ENCODE peak calls at places on chromosomes 16 and 17, in eight cellular contexts. E, W, L, J, T, P, M and K are unnamed samples.

GRCh38 chr17:70913086-70913485 is 743.8 kb downstream of the KCNJ2 start:
- DNase-seq in E (no peak), T (no peak), W (no peak), M (no peak), J (no peak), L (no peak), P (no peak), K (no peak)

GRCh38 chr17:57530508-57530907 is 214.6 kb downstream of the CCDC182 start:
- DNase-seq in T (no peak), E (no peak), M (no peak), P (no peak), L (no peak), W (no peak), J (no peak), K (no peak)

GRCh38 chr17:44362964-44363612 is 565 bp downstream of the FAM171A2 start:
- DNase-seq in W (no peak), E (no peak), J (no peak), M (no peak), T (no peak), P (no peak), L (no peak), K (no peak)

GRCh38 chr17:65062168-65062915 is 5.8 kb upstream of the GNA13 start:
- DNase-seq in E (no peak), J (no peak), W (peak; percentile 50), T (no peak), P (no peak), M (no peak), L (no peak), K (no peak)

GRCh38 chr17:35432176-35433074 is at the start of gene SLFN12:
- DNase-seq in W (peak; percentile 87), L (peak; percentile 47), J (peak; percentile 70), T (peak; percentile 76), M (peak; percentile 29), E (peak; percentile 70), P (no peak), K (no peak)

GRCh38 chr16:28200661-28201060 is 11.1 kb downstream of the XPO6 start:
- DNase-seq in M (no peak), J (no peak), T (no peak), E (no peak), P (no peak), L (no peak), W (no peak), K (no peak)

GRCh38 chr16:23125277-23125676 is 24.0 kb downstream of the USP31 start:
- DNase-seq in J (no peak), M (no peak), E (no peak), L (no peak), W (no peak), T (no peak), P (no peak), K (no peak)

GRCh38 chr16:80671281-80671849 is 130.6 kb downstream of the DYNLRB2 start:
- DNase-seq in P (no peak), J (no peak), E (no peak), W (no peak), M (no peak), L (no peak), T (no peak), K (no peak)

GRCh38 chr16:1940273-1941161 is 2.5 kb downstream of the MSRB1 start:
- DNase-seq in P (no peak), T (no peak), J (no peak), M (peak; percentile 71), W (no peak), L (no peak), E (no peak), K (no peak)

GRCh38 chr16:1942810-1943726 is at the start of gene MSRB1:
- DNase-seq in P (peak; percentile 99), J (peak; percentile 100), W (peak; percentile 100), M (peak; percentile 100), E (no peak), T (peak; percentile 99), L (peak; percentile 98), K (peak; percentile 100)

GRCh38 chr16:1938910-1939309 is 4.1 kb downstream of the MSRB1 start:
- DNase-seq in P (no peak), L (no peak), T (no peak), W (no peak), M (peak; percentile 32), E (no peak), J (no peak), K (no peak)

GRCh38 chr16:1941924-1942809 is 832 bp downstream of the MSRB1 start:
- DNase-seq in W (peak; percentile 75), P (no peak), T (peak; percentile 87), M (peak; percentile 57), L (no peak), E (no peak), J (no peak), K (no peak)

DNA sequence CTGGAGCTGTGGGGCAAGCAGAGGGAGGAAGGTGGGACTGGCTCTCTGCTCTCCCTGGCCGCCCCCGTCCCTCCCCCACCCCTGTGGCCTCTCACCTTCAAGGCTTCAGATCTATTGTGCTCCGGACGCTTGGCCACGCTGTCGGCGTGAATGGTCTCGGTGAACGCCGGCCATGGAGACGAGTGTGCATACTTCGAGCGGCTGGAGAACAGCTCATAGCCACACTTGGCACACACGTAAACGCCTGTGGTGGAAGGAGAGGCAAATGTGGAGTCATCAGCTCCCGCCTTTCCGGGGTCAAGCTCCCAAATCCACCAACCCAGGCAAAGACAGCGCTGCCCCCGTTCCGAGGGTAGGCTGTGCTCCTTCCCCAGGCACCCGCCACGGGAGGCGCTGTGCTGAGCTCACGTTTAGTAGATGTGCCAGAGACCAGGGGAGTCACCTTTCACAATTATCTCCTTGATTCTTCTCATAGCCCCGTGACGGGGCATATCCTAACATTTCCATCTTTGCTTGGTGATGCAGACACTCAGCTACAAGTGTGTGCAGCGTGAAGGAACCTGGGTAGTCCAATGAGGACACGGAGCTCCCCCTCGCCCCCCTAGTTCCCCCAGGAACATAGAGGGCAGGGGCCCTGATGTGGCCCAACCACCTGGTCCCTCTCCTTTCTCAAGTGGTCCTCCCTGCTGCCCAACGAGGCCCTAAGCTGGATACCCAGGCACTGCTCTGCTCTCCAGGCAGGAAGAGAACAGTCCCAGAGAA is 1.7 kb downstream of the MSRB1 start:
- DNase-seq in L (no peak), J (no peak), T (no peak), E (no peak), M (peak; percentile 54), W (no peak), P (no peak), K (no peak)
- TF ChIP-seq CTCF in L (no peak), J (no peak), T (no peak), E (peak; percentile 31), M (no peak), W (no peak), P (no peak), K (no peak)

GRCh38 chr16:81734632-81735434 is 44.3 kb upstream of the PLCG2 start:
- DNase-seq in P (no peak), T (peak; percentile 71), E (no peak), W (no peak), M (no peak), J (no peak), L (no peak), K (no peak)

GRCh38 chr16:81740163-81740562 is 38.9 kb upstream of the PLCG2 start:
- DNase-seq in J (no peak), E (no peak), T (peak; percentile 82), M (no peak), P (no peak), L (no peak), W (no peak), K (no peak)

GRCh38 chr16:81738831-81739496 is 40.1 kb upstream of the PLCG2 start:
- DNase-seq in T (peak; percentile 98), J (peak; percentile 49), L (no peak), M (peak; percentile 58), P (no peak), W (peak; percentile 75), E (no peak), K (no peak)

GRCh38 chr16:81739503-81739902 is 39.6 kb upstream of the PLCG2 start:
- DNase-seq in J (no peak), T (peak; percentile 78), E (no peak), P (no peak), L (no peak), W (no peak), M (no peak), K (no peak)

DNA sequence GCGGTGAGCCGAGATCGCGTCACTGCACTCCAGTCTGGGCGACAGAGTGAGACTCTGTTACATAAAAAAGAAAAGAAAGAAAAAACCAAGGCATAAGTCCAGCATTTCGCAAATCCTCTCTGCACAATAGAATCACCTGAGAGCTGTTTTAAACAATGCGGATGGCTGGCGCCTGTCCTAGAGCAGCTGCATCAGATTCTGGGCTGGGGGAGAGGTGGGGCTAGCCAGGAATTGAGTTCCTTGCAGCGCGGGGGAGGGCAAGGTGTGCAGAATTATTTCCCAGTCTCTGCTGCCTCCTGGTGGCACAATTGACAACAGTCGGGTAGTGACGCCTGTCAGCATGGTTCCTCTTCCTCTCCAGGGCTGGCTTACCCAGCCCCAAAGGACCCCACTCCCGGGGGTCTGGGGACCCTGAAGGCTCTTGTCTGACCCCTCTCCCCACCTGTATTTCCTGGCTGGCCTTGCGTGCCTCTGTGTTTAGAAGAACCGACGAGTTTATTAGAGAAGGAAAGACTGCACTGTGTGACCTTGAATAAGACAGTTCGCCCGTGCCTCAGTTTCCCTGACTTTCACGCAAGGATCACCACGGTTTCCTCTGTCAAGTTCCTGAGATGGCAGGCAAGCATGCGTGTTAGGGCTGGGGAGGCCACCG is 41.1 kb upstream of the PLCG2 start:
- DNase-seq in E (peak; percentile 68), P (no peak), M (peak; percentile 87), L (peak; percentile 80), T (peak; percentile 94), J (peak; percentile 85), W (peak; percentile 89), K (peak; percentile 84)
- TF ChIP-seq CTCF in E (peak; percentile 90), P (peak; percentile 62), M (peak; percentile 56), L (peak; percentile 88), T (peak; percentile 96), J (peak; percentile 90), W (peak; percentile 78), K (peak; percentile 87)

GRCh38 chr16:87263418-87264052 is 53.7 kb downstream of the C16orf95 start:
- DNase-seq in P (no peak), T (no peak), M (peak; percentile 49), J (no peak), L (no peak), E (no peak), W (no peak), K (no peak)

GRCh38 chr16:87264634-87265033 is 52.6 kb downstream of the C16orf95 start:
- DNase-seq in P (no peak), W (no peak), T (no peak), M (no peak), J (no peak), E (no peak), L (no peak), K (no peak)

GRCh38 chr16:87267566-87267965 is 49.6 kb downstream of the C16orf95 start:
- DNase-seq in P (no peak), E (no peak), J (no peak), M (no peak), T (no peak), W (peak; percentile 9), L (no peak), K (no peak)

GRCh38 chr16:87266846-87267245 is 50.3 kb downstream of the C16orf95 start:
- DNase-seq in T (no peak), P (no peak), M (no peak), L (no peak), E (no peak), J (no peak), W (no peak), K (no peak)

DNA sequence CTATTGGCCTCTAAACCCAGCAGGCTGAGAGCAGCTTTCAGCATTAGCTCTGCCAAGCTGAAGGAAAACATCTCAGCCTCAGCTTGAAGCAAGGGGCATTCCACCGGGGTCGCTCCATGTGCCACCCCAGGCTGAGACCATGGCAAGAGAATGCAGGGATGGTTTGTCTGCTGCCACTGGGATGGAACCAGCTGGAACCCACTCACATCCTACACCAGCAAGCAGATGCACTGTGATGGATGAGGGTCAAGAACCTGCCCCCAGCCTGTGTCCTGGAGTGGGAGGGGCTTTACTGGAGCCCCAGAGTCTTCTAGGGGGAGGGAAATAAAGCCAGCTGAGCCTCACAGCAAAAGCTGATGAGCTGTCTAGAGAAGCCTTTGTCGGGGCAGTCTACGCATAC is 51.9 kb downstream of the C16orf95 start:
- DNase-seq in M (no peak), J (no peak), T (no peak), W (no peak), E (no peak), L (no peak), P (no peak), K (no peak)
- TF ChIP-seq CTCF in M (no peak), J (no peak), T (no peak), W (no peak), E (no peak), L (no peak), P (no peak), K (no peak)

DNA sequence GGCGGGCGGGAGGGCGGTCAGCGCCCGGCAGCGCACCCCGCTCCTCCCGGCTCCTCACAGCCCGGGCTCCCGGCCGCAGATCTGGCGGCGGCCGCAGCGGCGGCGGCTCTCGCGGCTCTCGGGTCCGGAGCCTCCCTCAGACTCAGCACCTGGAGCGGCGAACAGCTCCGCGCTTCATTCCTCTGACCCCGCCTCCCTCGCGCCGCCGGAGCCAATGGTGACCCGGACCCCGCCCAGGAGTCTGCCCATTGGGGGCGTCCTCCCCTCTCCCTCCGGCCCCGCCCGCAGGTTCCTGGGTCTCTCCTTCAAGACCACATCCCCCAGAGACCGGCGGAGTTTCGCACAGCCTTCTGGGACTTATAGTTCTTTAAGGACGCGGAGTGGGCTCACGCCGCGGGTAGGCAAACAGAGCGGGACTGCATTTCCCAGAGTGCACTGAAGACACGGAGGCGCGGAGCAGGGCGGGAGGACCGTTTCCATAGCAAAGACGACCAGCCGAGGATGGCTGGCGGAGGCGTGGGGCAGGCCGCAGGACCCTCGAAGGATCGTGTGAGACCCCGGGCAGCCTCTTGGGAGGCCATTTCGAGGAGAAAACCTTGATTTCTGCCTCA is at the start of gene SMPD3:
- DNase-seq in T (peak; percentile 98), J (peak; percentile 99), M (peak; percentile 97), P (peak; percentile 92), L (peak; percentile 91), W (peak; percentile 97), E (peak; percentile 54), K (peak; percentile 100)
- TF ChIP-seq CTCF in T (peak; percentile 35), J (no peak), M (no peak), P (no peak), L (no peak), W (no peak), E (no peak), K (no peak)